ENCODE peak calls at places on chromosome 16, in eight cellular contexts. One of them, this sample, is unnamed.

GRCh38 chr16:85627835-85628556 is 14.9 kb downstream of the GSE1 start:
- DNase-seq in mammary epithelial cell: no peak
- DNase-seq in cardiac muscle cell: no peak
- DNase-seq in colonic mucosa: no peak
- DNase-seq in A549: no peak
- DNase-seq in tibial artery: no peak
- DNase-seq in uterus: no peak
- DNase-seq in H9: no peak
- DNase-seq in this sample: no peak

GRCh38 chr16:69917739-69918138 is 33.4 kb upstream of the CLEC18A start:
- DNase-seq in mammary epithelial cell: peak
- DNase-seq in cardiac muscle cell: peak
- DNase-seq in colonic mucosa: no peak
- DNase-seq in A549: peak
- DNase-seq in tibial artery: peak
- DNase-seq in uterus: peak
- DNase-seq in H9: peak
- DNase-seq in this sample: peak

GRCh38 chr16:4053663-4054479 is 62.4 kb downstream of the ADCY9 start:
- DNase-seq in mammary epithelial cell: peak
- DNase-seq in cardiac muscle cell: peak
- DNase-seq in colonic mucosa: peak
- DNase-seq in A549: no peak
- DNase-seq in tibial artery: peak
- DNase-seq in uterus: peak
- DNase-seq in H9: no peak
- DNase-seq in this sample: peak

GRCh38 chr16:66939366-66939765 is 4.0 kb downstream of the CES2 start:
- DNase-seq in mammary epithelial cell: no peak
- DNase-seq in cardiac muscle cell: no peak
- DNase-seq in colonic mucosa: no peak
- DNase-seq in A549: no peak
- DNase-seq in tibial artery: no peak
- DNase-seq in uterus: no peak
- DNase-seq in H9: no peak
- DNase-seq in this sample: no peak

GRCh38 chr16:87127061-87127765 is 190.0 kb downstream of the C16orf95 start:
- DNase-seq in mammary epithelial cell: no peak
- DNase-seq in cardiac muscle cell: peak
- DNase-seq in colonic mucosa: no peak
- DNase-seq in A549: no peak
- DNase-seq in tibial artery: no peak
- DNase-seq in uterus: no peak
- DNase-seq in H9: no peak
- DNase-seq in this sample: no peak

GRCh38 chr16:4386951-4387565 is 15.4 kb downstream of the VASN start:
- DNase-seq in mammary epithelial cell: no peak
- DNase-seq in cardiac muscle cell: peak
- DNase-seq in colonic mucosa: no peak
- DNase-seq in A549: no peak
- DNase-seq in tibial artery: no peak
- DNase-seq in uterus: no peak
- DNase-seq in H9: no peak
- DNase-seq in this sample: no peak

GRCh38 chr16:25265968-25266367 is 8.3 kb upstream of the ZKSCAN2 start:
- DNase-seq in mammary epithelial cell: no peak
- DNase-seq in cardiac muscle cell: no peak
- DNase-seq in colonic mucosa: no peak
- DNase-seq in A549: no peak
- DNase-seq in tibial artery: no peak
- DNase-seq in uterus: no peak
- DNase-seq in H9: no peak
- DNase-seq in this sample: no peak

GRCh38 chr16:287298-287811 is 4.4 kb downstream of the PDIA2 start:
- DNase-seq in mammary epithelial cell: no peak
- DNase-seq in cardiac muscle cell: no peak
- DNase-seq in colonic mucosa: no peak
- DNase-seq in A549: no peak
- DNase-seq in tibial artery: no peak
- DNase-seq in uterus: no peak
- DNase-seq in H9: no peak
- DNase-seq in this sample: no peak

GRCh38 chr16:56475226-56475625 is 23.9 kb downstream of the OGFOD1 start:
- DNase-seq in mammary epithelial cell: no peak
- DNase-seq in cardiac muscle cell: no peak
- DNase-seq in colonic mucosa: no peak
- DNase-seq in A549: no peak
- DNase-seq in tibial artery: no peak
- DNase-seq in uterus: no peak
- DNase-seq in H9: no peak
- DNase-seq in this sample: no peak

GRCh38 chr16:84712801-84713775 is 13.3 kb downstream of the USP10 start:
- DNase-seq in mammary epithelial cell: no peak
- DNase-seq in cardiac muscle cell: no peak
- DNase-seq in colonic mucosa: no peak
- DNase-seq in A549: no peak
- DNase-seq in tibial artery: no peak
- DNase-seq in uterus: no peak
- DNase-seq in H9: no peak
- DNase-seq in this sample: no peak

GRCh38 chr16:85670840-85671239 is 17.9 kb downstream of the GINS2 start:
- DNase-seq in mammary epithelial cell: no peak
- DNase-seq in cardiac muscle cell: no peak
- DNase-seq in colonic mucosa: no peak
- DNase-seq in A549: no peak
- DNase-seq in tibial artery: no peak
- DNase-seq in uterus: no peak
- DNase-seq in H9: no peak
- DNase-seq in this sample: no peak

GRCh38 chr16:69741951-69742904 is 12.5 kb downstream of the NOB1 start:
- DNase-seq in mammary epithelial cell: peak
- DNase-seq in cardiac muscle cell: peak
- DNase-seq in colonic mucosa: peak
- DNase-seq in A549: no peak
- DNase-seq in tibial artery: peak
- DNase-seq in uterus: peak
- DNase-seq in H9: no peak
- DNase-seq in this sample: no peak

GRCh38 chr16:82439678-82440293 is 187.0 kb upstream of the CDH13 start:
- DNase-seq in mammary epithelial cell: no peak
- DNase-seq in cardiac muscle cell: peak
- DNase-seq in colonic mucosa: no peak
- DNase-seq in A549: peak
- DNase-seq in tibial artery: no peak
- DNase-seq in uterus: no peak
- DNase-seq in H9: peak
- DNase-seq in this sample: peak

GRCh38 chr16:22186517-22186916 is 19.6 kb upstream of the EEF2K start:
- DNase-seq in mammary epithelial cell: no peak
- DNase-seq in cardiac muscle cell: no peak
- DNase-seq in colonic mucosa: no peak
- DNase-seq in A549: no peak
- DNase-seq in tibial artery: no peak
- DNase-seq in uterus: no peak
- DNase-seq in H9: peak
- DNase-seq in this sample: no peak
- TF ChIP-seq CTCF in mammary epithelial cell: no peak
- TF ChIP-seq CTCF in cardiac muscle cell: peak
- TF ChIP-seq CTCF in colonic mucosa: no peak
- TF ChIP-seq CTCF in A549: no peak
- TF ChIP-seq CTCF in tibial artery: no peak
- TF ChIP-seq CTCF in uterus: no peak
- TF ChIP-seq CTCF in H9: peak
- TF ChIP-seq CTCF in this sample: no peak

DNA sequence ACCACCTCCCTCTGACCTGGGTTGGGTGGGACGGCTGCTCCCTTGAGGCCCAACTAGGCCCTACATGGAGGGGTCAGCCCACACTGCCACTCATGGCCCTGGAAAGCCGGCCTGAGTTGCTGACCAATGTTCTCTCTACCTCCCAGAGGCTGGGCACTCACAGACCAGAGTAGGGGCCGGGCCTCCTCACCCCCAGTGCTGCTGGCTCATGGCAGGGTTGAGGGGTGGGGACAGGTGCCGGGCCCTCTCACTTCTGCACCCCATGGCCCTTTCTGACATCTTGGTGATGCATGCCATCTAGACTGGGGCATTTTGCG is 9.7 kb downstream of the ADCY7 start:
- DNase-seq in mammary epithelial cell: no peak
- DNase-seq in cardiac muscle cell: no peak
- DNase-seq in colonic mucosa: no peak
- DNase-seq in A549: no peak
- DNase-seq in tibial artery: no peak
- DNase-seq in uterus: no peak
- DNase-seq in H9: no peak
- DNase-seq in this sample: no peak
- H3K27ac ChIP-seq in mammary epithelial cell: no peak
- H3K27ac ChIP-seq in cardiac muscle cell: no peak
- H3K27ac ChIP-seq in colonic mucosa: no peak
- H3K27ac ChIP-seq in A549: no peak
- H3K27ac ChIP-seq in tibial artery: no peak
- H3K27ac ChIP-seq in uterus: no peak
- H3K27ac ChIP-seq in H9: no peak
- H3K27ac ChIP-seq in this sample: no peak

DNA sequence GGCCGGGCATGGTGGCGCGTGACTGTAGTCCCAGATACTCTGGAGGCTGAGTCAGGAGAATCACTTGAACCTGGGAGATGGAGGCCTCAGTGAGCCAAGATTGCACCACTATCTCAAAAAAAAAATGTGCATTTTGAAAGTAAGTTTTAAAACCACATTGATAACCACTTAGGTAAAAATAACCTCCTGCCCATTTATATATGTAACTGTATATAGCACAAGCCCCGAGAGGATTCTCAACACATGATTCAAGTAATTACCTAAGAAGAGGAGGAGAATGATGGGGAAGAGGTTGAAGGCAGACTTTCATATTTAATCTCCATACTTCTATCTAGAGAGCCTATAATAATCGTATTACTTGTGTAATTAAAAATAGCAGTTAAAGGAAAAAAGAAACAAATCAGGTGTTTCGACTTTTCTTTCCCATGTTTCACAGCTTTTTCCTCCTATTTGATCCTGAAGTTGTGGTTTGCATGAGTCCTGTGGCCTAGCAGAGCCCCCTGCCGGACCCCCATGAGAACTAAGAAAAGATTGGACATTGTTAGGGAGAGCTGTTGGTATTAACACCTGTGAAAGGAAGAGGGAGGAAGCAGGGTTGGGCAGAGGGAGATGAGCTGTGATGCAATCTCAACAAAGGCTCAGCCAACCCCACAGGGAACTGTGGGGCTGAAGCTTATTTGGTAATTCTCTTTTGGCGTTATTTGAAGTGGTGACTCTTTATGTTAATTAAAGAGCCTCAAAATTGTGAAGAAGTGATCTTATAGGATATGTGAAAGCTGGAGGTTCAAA is 22.1 kb downstream of the PMFBP1 start:
- DNase-seq in mammary epithelial cell: no peak
- DNase-seq in cardiac muscle cell: no peak
- DNase-seq in colonic mucosa: no peak
- DNase-seq in A549: no peak
- DNase-seq in tibial artery: no peak
- DNase-seq in uterus: no peak
- DNase-seq in H9: peak
- DNase-seq in this sample: no peak
- TF ChIP-seq CTCF in mammary epithelial cell: no peak
- TF ChIP-seq CTCF in cardiac muscle cell: no peak
- TF ChIP-seq CTCF in colonic mucosa: no peak
- TF ChIP-seq CTCF in A549: no peak
- TF ChIP-seq CTCF in tibial artery: no peak
- TF ChIP-seq CTCF in uterus: no peak
- TF ChIP-seq CTCF in H9: peak
- TF ChIP-seq CTCF in this sample: no peak

GRCh38 chr16:50279142-50279865 is 13.0 kb downstream of the ADCY7 start:
- DNase-seq in mammary epithelial cell: no peak
- DNase-seq in cardiac muscle cell: peak
- DNase-seq in colonic mucosa: peak
- DNase-seq in A549: no peak
- DNase-seq in tibial artery: peak
- DNase-seq in uterus: no peak
- DNase-seq in H9: no peak
- DNase-seq in this sample: no peak

GRCh38 chr16:50274771-50275415 is 8.5 kb downstream of the ADCY7 start:
- DNase-seq in mammary epithelial cell: no peak
- DNase-seq in cardiac muscle cell: no peak
- DNase-seq in colonic mucosa: no peak
- DNase-seq in A549: no peak
- DNase-seq in tibial artery: no peak
- DNase-seq in uterus: no peak
- DNase-seq in H9: no peak
- DNase-seq in this sample: no peak

GRCh38 chr16:50278251-50278650 is 11.9 kb downstream of the ADCY7 start:
- DNase-seq in mammary epithelial cell: no peak
- DNase-seq in cardiac muscle cell: no peak
- DNase-seq in colonic mucosa: no peak
- DNase-seq in A549: no peak
- DNase-seq in tibial artery: no peak
- DNase-seq in uterus: no peak
- DNase-seq in H9: no peak
- DNase-seq in this sample: no peak

GRCh38 chr16:50275428-50276127 is 9.2 kb downstream of the ADCY7 start:
- DNase-seq in mammary epithelial cell: no peak
- DNase-seq in cardiac muscle cell: no peak
- DNase-seq in colonic mucosa: no peak
- DNase-seq in A549: no peak
- DNase-seq in tibial artery: no peak
- DNase-seq in uterus: no peak
- DNase-seq in H9: no peak
- DNase-seq in this sample: no peak

GRCh38 chr16:50276801-50277560 is 10.6 kb downstream of the ADCY7 start:
- DNase-seq in mammary epithelial cell: no peak
- DNase-seq in cardiac muscle cell: no peak
- DNase-seq in colonic mucosa: no peak
- DNase-seq in A549: no peak
- DNase-seq in tibial artery: no peak
- DNase-seq in uterus: no peak
- DNase-seq in H9: no peak
- DNase-seq in this sample: no peak
- H3K27ac ChIP-seq in mammary epithelial cell: no peak
- H3K27ac ChIP-seq in cardiac muscle cell: no peak
- H3K27ac ChIP-seq in colonic mucosa: no peak
- H3K27ac ChIP-seq in A549: no peak
- H3K27ac ChIP-seq in tibial artery: no peak
- H3K27ac ChIP-seq in uterus: no peak
- H3K27ac ChIP-seq in H9: no peak
- H3K27ac ChIP-seq in this sample: no peak

GRCh38 chr16:6684076-6684673 is 648.5 kb upstream of the RBFOX1 start:
- DNase-seq in mammary epithelial cell: peak
- DNase-seq in cardiac muscle cell: no peak
- DNase-seq in colonic mucosa: peak
- DNase-seq in A549: peak
- DNase-seq in tibial artery: no peak
- DNase-seq in uterus: no peak
- DNase-seq in H9: no peak
- DNase-seq in this sample: peak
- TF ChIP-seq CTCF in mammary epithelial cell: peak
- TF ChIP-seq CTCF in cardiac muscle cell: no peak
- TF ChIP-seq CTCF in colonic mucosa: peak
- TF ChIP-seq CTCF in A549: peak
- TF ChIP-seq CTCF in tibial artery: no peak
- TF ChIP-seq CTCF in uterus: no peak
- TF ChIP-seq CTCF in H9: peak
- TF ChIP-seq CTCF in this sample: peak